ENCODE peak calls at places on chromosomes 5 and 9, in ten cellular contexts. C, P, I, W, S, H, D, Z, F and A are unnamed samples.

GRCh38 chr5:150778103-150778516 is 447 bp upstream of the SMIM3 start:
- ATAC-seq in F (peak; percentile 15), S (peak; percentile 21), W (no peak), Z (no peak), P (no peak), H (peak; percentile 62), C (no peak), I (no peak), D (no peak), A (no peak)

GRCh38 chr9:86955554-86955953 is 8.2 kb upstream of the GAS1 start:
- ATAC-seq in D (no peak), C (no peak), I (no peak), Z (no peak), P (no peak), H (no peak), W (no peak), F (no peak), S (no peak), A (no peak)

GRCh38 chr5:156595132-156595787 is 254.8 kb upstream of the PPP1R2B start:
- ATAC-seq in F (no peak), W (no peak), C (no peak), H (no peak), D (no peak), P (no peak), I (no peak), Z (no peak), S (peak; percentile 25), A (no peak)

GRCh38 chr9:1216532-1216931 is 166.4 kb downstream of the DMRT2 start:
- ATAC-seq in Z (no peak), P (no peak), C (peak; percentile 61), F (no peak), H (no peak), D (no peak), W (no peak), I (no peak), S (no peak), A (no peak)

GRCh38 chr5:170269579-170269978 is 28.0 kb downstream of the LCP2 start:
- ATAC-seq in S (peak; percentile 44), C (peak; percentile 40), D (peak; percentile 13), P (peak; percentile 92), H (no peak), W (peak; percentile 54), Z (peak; percentile 77), F (no peak), I (no peak), A (no peak)

GRCh38 chr5:71596169-71596568 is 9.0 kb downstream of the MCCC2 start:
- ATAC-seq in F (no peak), S (no peak), H (no peak), Z (no peak), W (no peak), D (no peak), C (no peak), I (no peak), P (no peak), A (no peak)

GRCh38 chr5:137315534-137316345 is 183.4 kb downstream of the SPOCK1 start:
- ATAC-seq in P (no peak), I (no peak), D (no peak), Z (no peak), C (no peak), F (no peak), S (no peak), W (peak; percentile 21), H (peak; percentile 70), A (no peak)

GRCh38 chr9:120136685-120137084 is 443.3 kb downstream of the CDK5RAP2 start:
- ATAC-seq in S (no peak), I (no peak), Z (peak; percentile 76), C (no peak), P (peak; percentile 43), W (no peak), H (no peak), D (no peak), F (no peak), A (no peak)

GRCh38 chr5:31638286-31638685 is 645 bp upstream of the PDZD2 start:
- ATAC-seq in Z (no peak), W (no peak), F (no peak), H (no peak), S (no peak), C (no peak), D (no peak), P (peak; percentile 2), I (peak; percentile 22), A (no peak)

GRCh38 chr9:126844085-126844484 is 16.4 kb upstream of the ZBTB34 start:
- ATAC-seq in Z (peak; percentile 72), S (no peak), F (no peak), D (no peak), C (no peak), H (peak; percentile 56), I (no peak), W (no peak), P (no peak), A (no peak)

GRCh38 chr5:131305138-131305650 is 41.3 kb downstream of the CDC42SE2 start:
- ATAC-seq in D (no peak), I (peak; percentile 54), C (no peak), F (no peak), H (no peak), S (no peak), P (peak; percentile 51), Z (peak; percentile 46), W (no peak), A (no peak)

GRCh38 chr5:7991125-7991821 is 122.3 kb downstream of the MTRR start:
- ATAC-seq in P (no peak), S (no peak), H (no peak), W (no peak), F (peak; percentile 39), D (no peak), I (no peak), Z (no peak), C (no peak), A (no peak)

GRCh38 chr9:88006511-88007290 is 32.4 kb upstream of the CDK20 start:
- ATAC-seq in Z (no peak), W (peak; percentile 48), H (no peak), C (no peak), P (peak; percentile 64), D (no peak), S (no peak), F (no peak), I (no peak), A (peak; percentile 31)

GRCh38 chr9:79617395-79617794 is 45.6 kb downstream of the TLE4 start:
- ATAC-seq in D (no peak), I (no peak), F (no peak), Z (no peak), C (no peak), S (no peak), H (peak; percentile 71), W (no peak), P (no peak), A (no peak)

GRCh38 chr9:98254236-98255063 is 999 bp downstream of the TBC1D2 start:
- ATAC-seq in D (no peak), F (no peak), I (no peak), H (no peak), W (no peak), P (no peak), S (peak; percentile 1), Z (no peak), C (no peak), A (no peak)

GRCh38 chr9:7739595-7739994 is 60.0 kb downstream of the DMAC1 start:
- ATAC-seq in I (no peak), S (no peak), Z (no peak), W (no peak), H (no peak), F (no peak), P (no peak), C (no peak), D (no peak), A (no peak)

GRCh38 chr5:38723423-38723822 is 122.4 kb upstream of the OSMR start:
- ATAC-seq in C (no peak), F (no peak), H (no peak), W (no peak), P (no peak), S (no peak), Z (no peak), I (no peak), D (no peak), A (no peak)

GRCh38 chr5:103452666-103453065 is 109.9 kb downstream of the NUDT12 start:
- ATAC-seq in S (no peak), D (no peak), C (no peak), I (no peak), F (no peak), Z (no peak), H (no peak), P (no peak), W (no peak), A (no peak)

GRCh38 chr9:89793551-89793950 is 188.7 kb downstream of the GADD45G start:
- ATAC-seq in Z (no peak), W (no peak), F (no peak), C (no peak), D (no peak), I (no peak), P (no peak), H (no peak), S (no peak), A (no peak)

GRCh38 chr5:93035194-93035593 is 545.8 kb downstream of the NR2F1-AS1 start:
- ATAC-seq in P (no peak), F (no peak), S (no peak), H (no peak), Z (no peak), C (no peak), D (no peak), I (no peak), W (no peak), A (no peak)